ENCODE peak calls at places on chromosome 9, in five cellular contexts. One of them, this sample, is unnamed.

GRCh38 chr9:35669331-35670145 is 4.2 kb upstream of the CA9 start:
- DNase-seq in AG04450: no peak
- DNase-seq in right lobe of liver: no peak
- DNase-seq in pancreas: no peak
- DNase-seq in ovary: no peak
- DNase-seq in this sample: no peak

GRCh38 chr9:35945341-35946018 is 12.5 kb downstream of the OR2S2 start:
- DNase-seq in AG04450: peak; percentile 63
- DNase-seq in right lobe of liver: peak; percentile 78
- DNase-seq in pancreas: peak; percentile 82
- DNase-seq in ovary: peak; percentile 89
- DNase-seq in this sample: peak; percentile 74

GRCh38 chr9:91431485-91431884 is 7.9 kb upstream of the NFIL3 start:
- DNase-seq in AG04450: no peak
- DNase-seq in right lobe of liver: no peak
- DNase-seq in pancreas: no peak
- DNase-seq in ovary: no peak
- DNase-seq in this sample: no peak

GRCh38 chr9:3830296-3830695 is 304.5 kb upstream of the RFX3 start:
- DNase-seq in AG04450: no peak
- DNase-seq in right lobe of liver: no peak
- DNase-seq in pancreas: no peak
- DNase-seq in ovary: no peak
- DNase-seq in this sample: no peak

GRCh38 chr9:3282365-3282764 is 243.4 kb downstream of the RFX3 start:
- DNase-seq in AG04450: no peak
- DNase-seq in right lobe of liver: no peak
- DNase-seq in pancreas: no peak
- DNase-seq in ovary: no peak
- DNase-seq in this sample: no peak

GRCh38 chr9:127004946-127005769 is 90.6 kb downstream of the RALGPS1 start:
- DNase-seq in AG04450: no peak
- DNase-seq in right lobe of liver: no peak
- DNase-seq in pancreas: no peak
- DNase-seq in ovary: no peak
- DNase-seq in this sample: no peak

GRCh38 chr9:2599896-2600295 is 21.7 kb upstream of the VLDLR start:
- DNase-seq in AG04450: no peak
- DNase-seq in right lobe of liver: no peak
- DNase-seq in pancreas: no peak
- DNase-seq in ovary: no peak
- DNase-seq in this sample: no peak

GRCh38 chr9:122468735-122469134 is 9.0 kb downstream of the OR1J1 start:
- DNase-seq in AG04450: peak; percentile 38
- DNase-seq in right lobe of liver: no peak
- DNase-seq in pancreas: no peak
- DNase-seq in ovary: no peak
- DNase-seq in this sample: no peak

GRCh38 chr9:88917375-88917774 is 73.9 kb upstream of the S1PR3 start:
- DNase-seq in AG04450: no peak
- DNase-seq in right lobe of liver: peak; percentile 68
- DNase-seq in pancreas: peak; percentile 63
- DNase-seq in ovary: no peak
- DNase-seq in this sample: no peak

DNA sequence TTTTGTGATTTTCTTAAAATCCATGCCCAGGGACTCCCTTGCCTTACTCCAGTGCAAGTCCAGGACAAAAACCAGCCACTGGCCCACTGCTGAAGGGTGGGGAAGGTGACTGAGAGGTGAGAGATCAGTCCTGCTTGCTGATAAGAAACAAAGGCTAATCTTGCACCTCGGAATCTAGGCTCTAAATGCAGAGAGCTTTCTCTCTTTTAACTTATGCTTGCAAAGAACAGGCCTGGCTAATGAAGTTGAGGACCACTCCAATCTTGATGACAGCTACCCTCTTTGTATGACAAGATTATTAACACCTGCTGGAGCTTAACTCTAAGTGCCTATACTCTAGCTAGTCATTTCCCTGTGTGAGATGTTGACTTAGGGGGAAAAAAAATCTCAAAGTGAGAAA is 8.8 kb downstream of the TLE1 start:
- DNase-seq in AG04450: no peak
- DNase-seq in right lobe of liver: no peak
- DNase-seq in pancreas: no peak
- DNase-seq in ovary: no peak
- DNase-seq in this sample: no peak
- H3K9me3 ChIP-seq in AG04450: no peaks in the 10 kb centered on the region
- H3K9me3 ChIP-seq in right lobe of liver: no peaks in the 10 kb centered on the region
- H3K9me3 ChIP-seq in pancreas: no peaks in the 10 kb centered on the region
- H3K9me3 ChIP-seq in ovary: no peaks in the 10 kb centered on the region
- H3K9me3 ChIP-seq in this sample: no peaks in the 10 kb centered on the region

GRCh38 chr9:96052703-96053102 is 177.2 kb downstream of the ERCC6L2 start:
- DNase-seq in AG04450: no peak
- DNase-seq in right lobe of liver: no peak
- DNase-seq in pancreas: no peak
- DNase-seq in ovary: no peak
- DNase-seq in this sample: no peak
- TF ChIP-seq CTCF in AG04450: no peak
- TF ChIP-seq CTCF in right lobe of liver: no peak
- TF ChIP-seq CTCF in pancreas: no peak
- TF ChIP-seq CTCF in ovary: no peak
- TF ChIP-seq CTCF in this sample: no peak

DNA sequence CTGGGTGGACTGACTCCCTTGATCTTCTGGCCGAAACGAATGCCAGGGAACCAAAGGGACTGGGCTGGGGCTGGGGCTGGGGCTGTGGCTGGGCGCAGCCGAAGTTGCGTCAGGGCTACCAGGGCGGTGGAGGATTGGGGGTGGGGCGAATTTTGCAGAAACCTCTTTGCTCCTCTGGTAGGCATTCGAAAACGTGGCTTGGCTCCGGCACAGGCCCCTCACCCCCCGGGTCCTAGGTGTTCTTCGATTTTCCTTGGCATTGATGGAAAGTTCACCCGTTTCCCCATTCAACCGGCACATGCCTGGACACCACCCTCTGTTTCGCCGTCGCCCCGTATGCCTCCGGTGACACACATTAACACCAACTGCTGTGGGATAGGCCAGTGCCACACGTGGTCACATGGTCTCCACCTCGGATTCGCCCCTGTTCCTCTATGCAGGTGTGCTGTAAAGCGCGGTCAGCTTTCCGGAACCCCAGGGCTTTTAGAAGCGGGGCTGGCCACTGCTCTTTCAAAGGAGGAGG is 477.1 kb downstream of the SPATA31A7 start:
- DNase-seq in AG04450: no peak
- DNase-seq in right lobe of liver: peak; percentile 42
- DNase-seq in pancreas: peak; percentile 52
- DNase-seq in ovary: no peak
- DNase-seq in this sample: no peak
- H3K9me3 ChIP-seq in AG04450: peaks cover 72% of the 10 kb centered on the region
- H3K9me3 ChIP-seq in right lobe of liver: no peaks in the 10 kb centered on the region
- H3K9me3 ChIP-seq in pancreas: no peaks in the 10 kb centered on the region
- H3K9me3 ChIP-seq in ovary: no peaks in the 10 kb centered on the region
- H3K9me3 ChIP-seq in this sample: no peaks in the 10 kb centered on the region

DNA sequence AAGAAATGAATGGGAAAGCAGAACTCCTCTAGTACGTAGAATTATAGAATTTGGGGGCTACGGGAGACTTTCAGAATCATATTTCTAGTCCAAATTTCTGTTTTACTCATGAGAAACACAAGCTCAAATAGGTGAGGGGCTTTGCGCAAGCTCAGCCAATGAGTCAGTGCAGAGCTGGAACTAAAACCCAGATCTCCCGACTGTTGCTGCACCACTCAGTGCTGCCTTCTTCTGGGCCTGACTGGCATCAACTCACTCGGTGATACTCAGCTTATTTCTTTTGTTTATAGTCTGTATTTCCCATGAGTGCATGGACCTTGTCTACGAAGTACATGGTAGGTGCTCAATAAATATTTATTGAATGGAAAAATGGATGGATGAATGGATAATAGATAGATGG is 280.2 kb downstream of the CDK5RAP2 start:
- DNase-seq in AG04450: no peak
- DNase-seq in right lobe of liver: no peak
- DNase-seq in pancreas: no peak
- DNase-seq in ovary: no peak
- DNase-seq in this sample: peak; percentile 13
- TF ChIP-seq CTCF in AG04450: no peak
- TF ChIP-seq CTCF in right lobe of liver: no peak
- TF ChIP-seq CTCF in pancreas: no peak
- TF ChIP-seq CTCF in ovary: no peak
- TF ChIP-seq CTCF in this sample: no peak

GRCh38 chr9:123843703-123844102 is 86.2 kb downstream of the DENND1A start:
- DNase-seq in AG04450: no peak
- DNase-seq in right lobe of liver: no peak
- DNase-seq in pancreas: no peak
- DNase-seq in ovary: no peak
- DNase-seq in this sample: no peak
- H3K9me3 ChIP-seq in AG04450: peaks cover 10% of the 10 kb centered on the region
- H3K9me3 ChIP-seq in right lobe of liver: peaks cover 4% of the 10 kb centered on the region
- H3K9me3 ChIP-seq in pancreas: no peaks in the 10 kb centered on the region
- H3K9me3 ChIP-seq in ovary: no peaks in the 10 kb centered on the region
- H3K9me3 ChIP-seq in this sample: peaks cover 5% of the 10 kb centered on the region

DNA sequence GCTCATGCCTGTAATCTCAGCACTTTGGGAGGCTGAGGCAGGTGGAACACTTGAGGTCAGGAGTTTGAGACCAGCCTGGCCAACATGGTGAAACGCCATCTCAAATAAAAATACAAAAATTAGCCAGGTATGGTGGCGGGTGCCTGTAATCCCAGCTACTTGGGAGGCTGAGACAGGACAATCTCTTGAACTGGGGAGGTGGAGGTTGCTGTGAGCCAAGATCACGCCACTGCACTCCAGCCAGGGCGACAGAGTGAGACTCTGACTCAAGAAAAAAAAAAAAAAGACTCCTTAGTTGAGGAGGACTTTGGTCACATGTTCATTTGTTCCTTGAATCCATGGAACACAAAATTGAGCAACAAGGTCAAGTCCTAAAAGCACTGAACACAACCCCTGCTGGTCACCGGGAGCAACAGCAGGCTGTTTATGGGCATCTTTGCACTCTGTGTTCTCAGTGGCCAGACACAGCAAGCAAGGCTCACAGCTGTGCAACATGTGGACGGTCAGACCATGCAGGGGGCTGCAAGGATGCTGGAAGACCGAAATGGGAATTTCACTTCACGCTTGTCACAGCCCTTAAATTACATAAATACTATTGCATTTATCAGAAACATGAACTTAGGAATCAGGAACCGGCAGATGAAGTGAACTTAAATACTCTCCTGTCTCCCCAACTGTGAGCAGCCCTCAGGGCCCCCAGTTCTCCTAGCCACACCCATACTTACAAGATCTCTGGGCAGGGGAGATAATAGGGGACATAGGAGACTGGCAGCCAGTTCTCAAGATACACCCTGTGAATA is 2.8 kb downstream of the GBGT1 start:
- DNase-seq in AG04450: no peak
- DNase-seq in right lobe of liver: peak; percentile 70
- DNase-seq in pancreas: no peak
- DNase-seq in ovary: no peak
- DNase-seq in this sample: peak; percentile 73
- TF ChIP-seq CTCF in AG04450: peak; percentile 77
- TF ChIP-seq CTCF in right lobe of liver: peak; percentile 75
- TF ChIP-seq CTCF in pancreas: peak; percentile 72
- TF ChIP-seq CTCF in ovary: peak; percentile 70
- TF ChIP-seq CTCF in this sample: peak; percentile 70

GRCh38 chr9:1046639-1047604 is 3.2 kb upstream of the DMRT2 start:
- DNase-seq in AG04450: no peak
- DNase-seq in right lobe of liver: no peak
- DNase-seq in pancreas: no peak
- DNase-seq in ovary: no peak
- DNase-seq in this sample: no peak

GRCh38 chr9:1049641-1050040 is 516 bp upstream of the DMRT2 start:
- DNase-seq in AG04450: no peak
- DNase-seq in right lobe of liver: no peak
- DNase-seq in pancreas: no peak
- DNase-seq in ovary: no peak
- DNase-seq in this sample: no peak

GRCh38 chr9:1048853-1049252 is 1.3 kb upstream of the DMRT2 start:
- DNase-seq in AG04450: no peak
- DNase-seq in right lobe of liver: no peak
- DNase-seq in pancreas: no peak
- DNase-seq in ovary: no peak
- DNase-seq in this sample: no peak

GRCh38 chr9:1050125-1050895 is at the start of gene DMRT2:
- DNase-seq in AG04450: no peak
- DNase-seq in right lobe of liver: peak; percentile 84
- DNase-seq in pancreas: peak; percentile 94
- DNase-seq in ovary: peak; percentile 37
- DNase-seq in this sample: peak; percentile 87

GRCh38 chr9:1047605-1048235 is 2.4 kb upstream of the DMRT2 start:
- DNase-seq in AG04450: no peak
- DNase-seq in right lobe of liver: no peak
- DNase-seq in pancreas: no peak
- DNase-seq in ovary: no peak
- DNase-seq in this sample: no peak
- H3K9me3 ChIP-seq in AG04450: peaks cover 19% of the 10 kb centered on the region
- H3K9me3 ChIP-seq in right lobe of liver: no peaks in the 10 kb centered on the region
- H3K9me3 ChIP-seq in pancreas: no peaks in the 10 kb centered on the region
- H3K9me3 ChIP-seq in ovary: no peaks in the 10 kb centered on the region
- H3K9me3 ChIP-seq in this sample: peaks cover 13% of the 10 kb centered on the region

DNA sequence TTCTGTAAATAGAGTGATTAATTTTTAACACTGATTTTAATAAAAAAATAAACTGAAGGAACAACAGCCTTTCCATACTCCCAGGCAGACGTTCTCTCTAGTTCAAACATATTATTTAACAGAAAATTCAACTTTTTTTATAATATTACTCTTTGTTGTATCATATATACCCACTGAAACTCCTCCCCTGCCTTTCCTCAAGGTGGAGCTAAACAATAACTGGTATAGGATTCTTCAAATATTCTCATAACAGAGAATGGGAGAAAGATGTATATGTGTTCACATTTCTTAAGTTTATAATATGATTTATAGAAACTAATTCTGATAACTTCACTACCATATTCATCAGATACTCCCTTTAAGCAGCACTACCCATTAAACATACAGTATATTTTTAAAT is 83.4 kb downstream of the CYLC2 start:
- DNase-seq in AG04450: no peak
- DNase-seq in right lobe of liver: no peak
- DNase-seq in pancreas: no peak
- DNase-seq in ovary: no peak
- DNase-seq in this sample: no peak
- TF ChIP-seq CTCF in AG04450: no peak
- TF ChIP-seq CTCF in right lobe of liver: no peak
- TF ChIP-seq CTCF in pancreas: no peak
- TF ChIP-seq CTCF in ovary: no peak
- TF ChIP-seq CTCF in this sample: no peak